ENCODE peak calls at places on chromosome 12, in six cellular contexts. W is A549, H is mesendoderm, Z is thoracic aorta, J is hepatocyte, O is GM23248. Q is an unnamed sample.

GRCh38 chr12:54047160-54047963 is 6.3 kb upstream of the HOXC4 start:
- DNase-seq in W (no peak), H (no peak), Z (no peak), J (no peak), O (no peak), Q (no peak)

GRCh38 chr12:460301-461230 is 827 bp downstream of the B4GALNT3 start:
- DNase-seq in W (no peak), H (no peak), Z (no peak), J (peak), O (peak), Q (no peak)

GRCh38 chr12:3244219-3244750 is 167.1 kb downstream of the TSPAN9 start:
- DNase-seq in W (no peak), H (no peak), Z (no peak), J (no peak), O (no peak), Q (no peak)

GRCh38 chr12:132617822-132618682 is 524 bp upstream of the P2RX2 start:
- DNase-seq in W (no peak), H (peak), Z (no peak), J (no peak), O (no peak), Q (no peak)

GRCh38 chr12:107891967-107892366 is 117.5 kb downstream of the ASCL4 start:
- DNase-seq in W (peak), H (peak), Z (no peak), J (peak), O (peak), Q (no peak)

GRCh38 chr12:27505124-27505523 is 18.9 kb upstream of the PPFIBP1 start:
- DNase-seq in W (no peak), H (no peak), Z (no peak), J (no peak), O (peak), Q (no peak)

GRCh38 chr12:107207931-107208515 is 114.7 kb upstream of the CRY1 start:
- DNase-seq in W (no peak), H (peak), Z (no peak), J (no peak), O (peak), Q (no peak)

GRCh38 chr12:100539209-100539608 is 34.3 kb upstream of the GAS2L3 start:
- DNase-seq in W (peak), H (peak), Z (no peak), J (peak), O (peak), Q (no peak)

GRCh38 chr12:46786774-46787173 is 39.0 kb downstream of the SLC38A4 start:
- DNase-seq in W (peak), H (no peak), Z (no peak), J (no peak), O (peak), Q (no peak)

GRCh38 chr12:57688931-57689330 is 5.0 kb upstream of the OS9 start:
- DNase-seq in W (no peak), H (no peak), Z (no peak), J (no peak), O (no peak), Q (no peak)

GRCh38 chr12:6322352-6322751 is 11.9 kb downstream of the PLEKHG6 start:
- DNase-seq in W (no peak), H (no peak), Z (no peak), J (no peak), O (no peak), Q (no peak)

GRCh38 chr12:130026608-130027176 is 122.9 kb upstream of the TMEM132D start:
- DNase-seq in W (peak), H (peak), Z (no peak), J (peak), O (peak), Q (no peak)

GRCh38 chr12:80161612-80162011 is 62.3 kb downstream of the OTOGL start:
- DNase-seq in W (no peak), H (no peak), Z (no peak), J (no peak), O (no peak), Q (no peak)

GRCh38 chr12:45745861-45746277 is 16.4 kb downstream of the ARID2 start:
- DNase-seq in W (peak), H (no peak), Z (no peak), J (no peak), O (peak), Q (no peak)

GRCh38 chr12:93689076-93689834 is 12.1 kb downstream of the CRADD start:
- DNase-seq in W (no peak), H (no peak), Z (no peak), J (peak), O (no peak), Q (no peak)

GRCh38 chr12:4178424-4179184 is 95.0 kb upstream of the CCND2 start:
- DNase-seq in W (no peak), H (no peak), Z (no peak), J (no peak), O (no peak), Q (no peak)

GRCh38 chr12:47885012-47885501 is 19.7 kb downstream of the VDR start:
- DNase-seq in W (no peak), H (no peak), Z (no peak), J (no peak), O (no peak), Q (no peak)

GRCh38 chr12:62925680-62926079 is 9.3 kb downstream of the PPM1H start:
- DNase-seq in W (no peak), H (no peak), Z (no peak), J (no peak), O (no peak), Q (no peak)

GRCh38 chr12:22527999-22528398 is 16.3 kb downstream of the C2CD5 start:
- DNase-seq in W (no peak), H (no peak), Z (no peak), J (no peak), O (peak), Q (no peak)

GRCh38 chr12:58415716-58416115 is 474.3 kb downstream of the ATP23 start:
- DNase-seq in W (no peak), H (no peak), Z (no peak), J (no peak), O (peak), Q (no peak)

GRCh38 chr12:105744659-105745058 is 394.1 kb downstream of the NUAK1 start:
- DNase-seq in W (no peak), H (no peak), Z (no peak), J (no peak), O (no peak), Q (no peak)

GRCh38 chr12:126772171-126772864 is 1494.7 kb upstream of the TMEM132C start:
- DNase-seq in W (peak), H (peak), Z (no peak), J (no peak), O (peak), Q (no peak)

GRCh38 chr12:98838282-98838681 is 193.2 kb downstream of the APAF1 start:
- DNase-seq in W (peak), H (peak), Z (no peak), J (no peak), O (peak), Q (no peak)

GRCh38 chr12:402127-402456 is 648 bp downstream of the CCDC77 start:
- DNase-seq in W (peak), H (peak), Z (no peak), J (peak), O (peak), Q (no peak)

GRCh38 chr12:97556201-97556824 is 93.7 kb downstream of the RMST start:
- DNase-seq in W (no peak), H (peak), Z (no peak), J (peak), O (peak), Q (no peak)

GRCh38 chr12:99153283-99153682 is 494.3 kb upstream of the GARIN6 start:
- DNase-seq in W (no peak), H (no peak), Z (no peak), J (no peak), O (no peak), Q (no peak)

GRCh38 chr12:43872396-43872795 is 36.5 kb downstream of the TMEM117 start:
- DNase-seq in W (no peak), H (no peak), Z (no peak), J (no peak), O (no peak), Q (no peak)

GRCh38 chr12:110966081-110966760 is 45.8 kb upstream of the MYL2 start:
- DNase-seq in W (no peak), H (no peak), Z (no peak), J (no peak), O (peak), Q (no peak)

GRCh38 chr12:113092478-113093408 is 36.2 kb downstream of the DTX1 start:
- DNase-seq in W (peak), H (peak), Z (no peak), J (peak), O (peak), Q (no peak)

GRCh38 chr12:71576546-71576945 is 87.1 kb downstream of the ZFC3H1 start:
- DNase-seq in W (no peak), H (no peak), Z (no peak), J (no peak), O (no peak), Q (no peak)

GRCh38 chr12:104494816-104495158 is 38.0 kb downstream of the CHST11 start:
- DNase-seq in W (no peak), H (no peak), Z (no peak), J (no peak), O (peak), Q (no peak)

GRCh38 chr12:128753438-128753837 is 70.3 kb downstream of the SLC15A4 start:
- DNase-seq in W (no peak), H (peak), Z (no peak), J (no peak), O (no peak), Q (no peak)

GRCh38 chr12:91565246-91565645 is 382.6 kb upstream of the DCN start:
- DNase-seq in W (no peak), H (no peak), Z (no peak), J (no peak), O (peak), Q (no peak)

GRCh38 chr12:70070494-70071007 is 172.7 kb upstream of the CNOT2 start:
- DNase-seq in W (no peak), H (peak), Z (no peak), J (no peak), O (peak), Q (peak)

GRCh38 chr12:93229494-93230310 is 148.0 kb upstream of the NUDT4 start:
- DNase-seq in W (peak), H (peak), Z (no peak), J (peak), O (peak), Q (no peak)

GRCh38 chr12:48291511-48291910 is 59.2 kb downstream of the ZNF641 start:
- DNase-seq in W (no peak), H (peak), Z (no peak), J (no peak), O (no peak), Q (no peak)

GRCh38 chr12:22657538-22657937 is 32.6 kb downstream of the ETNK1 start:
- DNase-seq in W (no peak), H (no peak), Z (no peak), J (no peak), O (peak), Q (no peak)

GRCh38 chr12:106310687-106311086 is 8.2 kb downstream of the TCP11L2 start:
- DNase-seq in W (no peak), H (no peak), Z (no peak), J (no peak), O (no peak), Q (no peak)

GRCh38 chr12:124170756-124171155 is 124.1 kb upstream of the RFLNA start:
- DNase-seq in W (no peak), H (no peak), Z (no peak), J (no peak), O (peak), Q (no peak)
- H3K27ac ChIP-seq in W (no peak), H (no peak), Z (no peak), J (no peak), O (peak), Q (no peak)

GRCh38 chr12:123083661-123084571 is 67.0 kb downstream of the PITPNM2 start:
- DNase-seq in W (no peak), H (no peak), Z (no peak), J (no peak), O (no peak), Q (no peak)
- H3K27ac ChIP-seq in W (peak), H (no peak), Z (no peak), J (no peak), O (no peak), Q (no peak)

GRCh38 chr12:15636060-15636890 is 152.9 kb downstream of the EPS8 start:
- DNase-seq in W (no peak), H (peak), Z (no peak), J (no peak), O (peak), Q (no peak)

GRCh38 chr12:15631007-15631715 is 158.0 kb downstream of the EPS8 start:
- DNase-seq in W (no peak), H (no peak), Z (no peak), J (no peak), O (no peak), Q (no peak)

GRCh38 chr12:15633201-15633600 is 156.0 kb downstream of the EPS8 start:
- DNase-seq in W (no peak), H (no peak), Z (no peak), J (no peak), O (peak), Q (no peak)

GRCh38 chr12:15632708-15633107 is 156.5 kb downstream of the EPS8 start:
- DNase-seq in W (no peak), H (no peak), Z (no peak), J (no peak), O (peak), Q (no peak)

GRCh38 chr12:15634010-15634676 is 155.0 kb downstream of the EPS8 start:
- DNase-seq in W (no peak), H (no peak), Z (no peak), J (no peak), O (peak), Q (no peak)
- H3K27ac ChIP-seq in W (peak), H (no peak), Z (peak), J (peak), O (peak), Q (peak)

DNA sequence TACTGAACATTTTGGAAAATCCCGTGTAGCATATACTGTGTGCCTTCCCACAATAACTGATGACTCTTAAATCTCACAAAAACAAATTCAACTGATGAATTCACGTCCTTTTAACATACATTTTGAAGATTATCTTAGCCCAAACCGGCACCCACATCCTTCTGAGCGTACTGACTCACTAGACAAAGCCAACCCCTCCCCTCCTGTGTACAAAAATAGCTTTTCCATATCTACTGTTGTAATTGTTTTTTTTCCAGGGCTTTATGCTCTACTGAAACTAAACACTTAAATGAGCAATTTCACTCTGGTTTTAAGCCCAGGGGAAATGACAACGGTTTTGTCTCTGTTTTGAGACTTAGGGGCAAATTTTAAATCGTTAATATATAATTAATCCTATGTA is 109.3 kb upstream of the ATF7IP start:
- DNase-seq in W (no peak), H (no peak), Z (no peak), J (no peak), O (peak), Q (no peak)
- H3K27ac ChIP-seq in W (no peak), H (no peak), Z (peak), J (peak), O (peak), Q (peak)

GRCh38 chr12:21502164-21502496 is 541 bp downstream of the GOLT1B start:
- DNase-seq in W (peak), H (no peak), Z (peak), J (peak), O (peak), Q (no peak)

GRCh38 chr12:21501258-21502163 is at the start of the genes GOLT1B and RECQL:
- DNase-seq in W (peak), H (peak), Z (peak), J (peak), O (peak), Q (peak)

GRCh38 chr12:21505888-21506287 is 4.3 kb downstream of the GOLT1B start:
- DNase-seq in W (no peak), H (no peak), Z (no peak), J (no peak), O (peak), Q (no peak)

GRCh38 chr12:21500786-21501257 is 613 bp downstream of the RECQL start:
- DNase-seq in W (no peak), H (no peak), Z (no peak), J (no peak), O (no peak), Q (no peak)

GRCh38 chr12:21502872-21503271 is 1.3 kb downstream of the GOLT1B start:
- DNase-seq in W (no peak), H (no peak), Z (no peak), J (no peak), O (peak), Q (no peak)
- H3K27ac ChIP-seq in W (no peak), H (no peak), Z (no peak), J (no peak), O (no peak), Q (no peak)

GRCh38 chr12:65533177-65533883 is 254.8 kb downstream of the MSRB3 start:
- DNase-seq in W (no peak), H (no peak), Z (no peak), J (no peak), O (no peak), Q (no peak)

GRCh38 chr12:65535951-65536350 is 257.5 kb downstream of the MSRB3 start:
- DNase-seq in W (no peak), H (no peak), Z (no peak), J (no peak), O (peak), Q (no peak)

GRCh38 chr12:65532744-65533143 is 254.3 kb downstream of the MSRB3 start:
- DNase-seq in W (no peak), H (peak), Z (no peak), J (peak), O (peak), Q (no peak)

GRCh38 chr12:65532162-65532561 is 253.7 kb downstream of the MSRB3 start:
- DNase-seq in W (no peak), H (no peak), Z (no peak), J (no peak), O (peak), Q (no peak)

GRCh38 chr12:65534105-65534841 is 255.8 kb downstream of the MSRB3 start:
- DNase-seq in W (no peak), H (no peak), Z (no peak), J (peak), O (no peak), Q (no peak)
- H3K27ac ChIP-seq in W (no peak), H (no peak), Z (no peak), J (peak), O (no peak), Q (peak)

GRCh38 chr12:124666722-124667259 is 99.4 kb upstream of the NCOR2 start:
- DNase-seq in W (no peak), H (no peak), Z (no peak), J (no peak), O (no peak), Q (no peak)
- H3K27ac ChIP-seq in W (no peak), H (no peak), Z (no peak), J (no peak), O (no peak), Q (no peak)

GRCh38 chr12:120197542-120197887 is 3.0 kb upstream of the GCN1 start:
- DNase-seq in W (no peak), H (no peak), Z (no peak), J (no peak), O (no peak), Q (no peak)
- H3K27ac ChIP-seq in W (peak), H (no peak), Z (no peak), J (no peak), O (peak), Q (peak)

Q was measured in SK-N-MC.